ENCODE peak calls at places on chromosome 21, in seven cellular contexts. N is heart left ventricle, A is colonic mucosa, P is fibroblast of lung, C is mesendoderm, X is transverse colon, Q is iPS DF 6.9. L is an unnamed sample.
A peak's percentile ranks its signal among the peaks of the same experiment; 100 is the strongest.

GRCh38 chr21:46254208-46254975 is 25.8 kb upstream of the LSS start:
- DNase-seq in N (peak; percentile 8), A (no peak), P (no peak), C (no peak), X (no peak), Q (no peak), L (no peak)

GRCh38 chr21:33948096-33948950 is 32.7 kb upstream of the ATP5PO start:
- DNase-seq in N (peak; percentile 77), A (peak; percentile 55), P (peak; percentile 62), C (peak; percentile 98), X (peak; percentile 77), Q (peak; percentile 64), L (no peak)

GRCh38 chr21:43817157-43818086 is 28.0 kb downstream of the RRP1 start:
- DNase-seq in N (peak; percentile 62), A (no peak), P (no peak), C (no peak), X (no peak), Q (no peak), L (no peak)

GRCh38 chr21:31596055-31596454 is 63.4 kb upstream of the SOD1 start:
- DNase-seq in N (no peak), A (no peak), P (no peak), C (no peak), X (no peak), Q (no peak), L (no peak)

GRCh38 chr21:43916691-43917514 is 51.9 kb downstream of the AGPAT3 start:
- DNase-seq in N (peak; percentile 64), A (no peak), P (no peak), C (no peak), X (no peak), Q (no peak), L (no peak)

GRCh38 chr21:21740207-21740606 is 742.0 kb downstream of the NCAM2 start:
- DNase-seq in N (no peak), A (no peak), P (peak; percentile 20), C (no peak), X (no peak), Q (no peak), L (no peak)

GRCh38 chr21:40146201-40146890 is 279.1 kb downstream of the PCP4 start:
- DNase-seq in N (no peak), A (no peak), P (no peak), C (no peak), X (no peak), Q (no peak), L (no peak)

GRCh38 chr21:9839011-9839661 is 682.2 kb upstream of the TPTE start:
- DNase-seq in N (peak; percentile 78), A (no peak), P (no peak), C (no peak), X (no peak), Q (no peak), L (no peak)

GRCh38 chr21:26013964-26014363 is 156.6 kb downstream of the APP start:
- DNase-seq in N (no peak), A (no peak), P (no peak), C (no peak), X (no peak), Q (no peak), L (no peak)

GRCh38 chr21:27681841-27682240 is 715.0 kb upstream of the ADAMTS5 start:
- DNase-seq in N (no peak), A (no peak), P (peak; percentile 18), C (no peak), X (no peak), Q (no peak), L (no peak)

GRCh38 chr21:46562964-46563607 is 41.8 kb downstream of the S100B start:
- DNase-seq in N (peak; percentile 48), A (no peak), P (no peak), C (no peak), X (no peak), Q (no peak), L (no peak)

GRCh38 chr21:46518983-46519583 is 60.4 kb downstream of the DIP2A start:
- DNase-seq in N (no peak), A (no peak), P (peak; percentile 38), C (peak; percentile 18), X (no peak), Q (no peak), L (no peak)

GRCh38 chr21:25421327-25422028 is 185.8 kb downstream of the MRPL39 start:
- DNase-seq in N (no peak), A (no peak), P (peak; percentile 26), C (peak; percentile 77), X (peak; percentile 36), Q (peak; percentile 45), L (no peak)

GRCh38 chr21:30257773-30258172 is 25.0 kb downstream of the KRTAP24-1 start:
- DNase-seq in N (no peak), A (peak; percentile 30), P (no peak), C (peak; percentile 83), X (no peak), Q (peak; percentile 9), L (no peak)

GRCh38 chr21:43790053-43790524 is 712 bp downstream of the RRP1 start:
- DNase-seq in N (no peak), A (no peak), P (no peak), C (no peak), X (no peak), Q (no peak), L (peak; percentile 25)

GRCh38 chr21:23694396-23694795 is 1912.9 kb downstream of the MRPL39 start:
- DNase-seq in N (no peak), A (no peak), P (no peak), C (no peak), X (no peak), Q (no peak), L (no peak)

GRCh38 chr21:37627074-37627473 is 260.5 kb downstream of the DYRK1A start:
- DNase-seq in N (no peak), A (no peak), P (no peak), C (no peak), X (no peak), Q (no peak), L (no peak)

GRCh38 chr21:31335957-31336738 is 7.9 kb downstream of the TIAM1 start:
- DNase-seq in N (no peak), A (no peak), P (peak; percentile 97), C (no peak), X (no peak), Q (no peak), L (no peak)

GRCh38 chr21:26965567-26966359 is 1.1 kb downstream of the ADAMTS5 start:
- DNase-seq in N (peak; percentile 77), A (peak; percentile 19), P (peak; percentile 16), C (peak; percentile 90), X (peak; percentile 21), Q (no peak), L (no peak)

DNA sequence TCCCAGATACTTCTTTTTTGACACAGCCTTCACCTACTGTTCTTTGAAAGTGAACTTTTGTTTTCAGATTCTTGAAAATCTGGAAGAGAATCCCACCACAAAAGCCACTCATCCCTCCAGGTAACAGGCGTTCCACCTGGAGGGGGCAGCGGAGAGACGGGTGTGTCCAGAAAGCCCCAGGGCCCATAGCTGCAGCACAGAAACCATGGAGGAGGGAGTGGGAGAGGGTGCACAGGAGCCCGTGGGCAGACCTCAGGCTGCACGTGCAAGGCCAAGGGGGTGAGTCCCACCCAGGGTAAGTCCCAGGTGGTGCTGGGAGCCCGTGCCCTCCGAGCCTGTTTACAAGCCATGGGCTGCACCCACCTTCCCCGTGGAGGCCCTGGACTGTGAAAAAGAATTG is 86.5 kb downstream of the PSMG1 start:
- DNase-seq in N (no peak), A (no peak), P (no peak), C (peak; percentile 45), X (no peak), Q (peak; percentile 13), L (no peak)
- H3K27ac ChIP-seq in N (peak overlapping the region; percentile 48), A (no peak overlapping the region), P (no peak overlapping the region), C (no peak overlapping the region), X (peak overlapping the region; percentile 65), Q (no peak overlapping the region), L (peak overlapping the region; percentile 52)

DNA sequence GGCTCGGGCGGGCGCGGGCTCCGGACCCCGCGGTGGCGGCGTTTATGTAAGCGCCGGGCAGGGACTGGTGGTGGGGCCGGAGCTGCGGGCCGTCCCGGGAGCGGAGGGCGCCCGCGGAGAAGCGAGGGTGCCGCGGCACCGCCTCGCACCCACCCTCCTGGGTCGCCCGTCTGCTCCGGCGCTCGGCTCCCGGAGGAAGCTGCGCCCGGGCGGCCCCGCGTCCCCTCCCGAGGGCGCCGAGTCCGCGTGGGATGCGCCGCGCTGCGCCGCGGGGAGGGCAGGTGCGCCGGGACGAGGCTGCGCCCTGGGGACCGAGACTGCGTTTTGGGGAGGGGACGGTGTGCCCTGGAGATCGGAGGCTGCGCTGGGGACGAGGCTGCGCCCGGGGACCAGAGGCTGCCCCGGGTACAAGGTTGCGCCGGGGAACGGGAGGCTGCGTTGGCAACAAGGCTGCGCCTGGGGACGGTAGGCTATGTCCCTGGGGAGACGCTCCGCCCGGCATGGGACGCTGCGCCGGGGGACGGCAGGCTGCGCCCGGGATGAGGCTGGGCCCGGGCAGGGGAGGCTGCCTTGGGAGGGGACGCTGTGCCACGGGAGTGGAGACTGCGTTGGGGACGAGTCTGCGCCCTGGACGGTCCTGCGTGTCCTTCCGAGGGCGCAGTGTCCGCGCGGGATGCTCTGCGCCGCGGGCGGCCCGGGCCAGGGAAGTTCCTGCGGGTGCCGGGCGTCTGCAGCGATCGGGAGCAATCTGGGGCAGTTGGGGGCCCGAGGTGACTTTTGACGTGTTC is 632 bp downstream of the ADARB1 start:
- DNase-seq in N (no peak), A (no peak), P (peak; percentile 51), C (peak; percentile 52), X (no peak), Q (no peak), L (no peak)
- H3K27ac ChIP-seq in N (peak overlapping the region; percentile 80), A (no peak overlapping the region), P (peak overlapping the region; percentile 12), C (peak overlapping the region; percentile 28), X (peak overlapping the region; percentile 64), Q (no peak overlapping the region), L (no peak overlapping the region)

DNA sequence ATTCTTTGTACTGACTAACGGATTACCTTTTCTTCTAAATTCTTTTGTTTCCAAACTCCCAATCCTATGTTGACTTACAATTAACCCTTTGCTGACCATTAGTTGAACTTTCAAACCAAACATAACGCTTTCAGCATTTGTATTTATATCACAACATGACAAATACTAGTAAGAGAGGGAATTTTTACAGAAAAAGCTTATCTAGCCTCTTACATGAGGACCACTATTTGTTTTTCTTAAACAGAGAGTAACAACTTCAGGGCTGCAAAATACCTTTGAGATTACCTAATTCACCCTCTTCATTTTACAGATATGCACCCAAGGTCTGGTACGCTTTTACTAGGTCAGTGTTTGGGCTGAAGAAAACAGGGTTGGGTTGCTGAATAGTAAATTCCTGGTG is 45.0 kb upstream of the CXADR start:
- DNase-seq in N (no peak), A (no peak), P (peak; percentile 61), C (peak; percentile 64), X (no peak), Q (no peak), L (no peak)
- H3K27ac ChIP-seq in N (no peak overlapping the region), A (peak overlapping the region; percentile 56), P (no peak overlapping the region), C (no peak overlapping the region), X (peak overlapping the region; percentile 78), Q (no peak overlapping the region), L (no peak overlapping the region)

DNA sequence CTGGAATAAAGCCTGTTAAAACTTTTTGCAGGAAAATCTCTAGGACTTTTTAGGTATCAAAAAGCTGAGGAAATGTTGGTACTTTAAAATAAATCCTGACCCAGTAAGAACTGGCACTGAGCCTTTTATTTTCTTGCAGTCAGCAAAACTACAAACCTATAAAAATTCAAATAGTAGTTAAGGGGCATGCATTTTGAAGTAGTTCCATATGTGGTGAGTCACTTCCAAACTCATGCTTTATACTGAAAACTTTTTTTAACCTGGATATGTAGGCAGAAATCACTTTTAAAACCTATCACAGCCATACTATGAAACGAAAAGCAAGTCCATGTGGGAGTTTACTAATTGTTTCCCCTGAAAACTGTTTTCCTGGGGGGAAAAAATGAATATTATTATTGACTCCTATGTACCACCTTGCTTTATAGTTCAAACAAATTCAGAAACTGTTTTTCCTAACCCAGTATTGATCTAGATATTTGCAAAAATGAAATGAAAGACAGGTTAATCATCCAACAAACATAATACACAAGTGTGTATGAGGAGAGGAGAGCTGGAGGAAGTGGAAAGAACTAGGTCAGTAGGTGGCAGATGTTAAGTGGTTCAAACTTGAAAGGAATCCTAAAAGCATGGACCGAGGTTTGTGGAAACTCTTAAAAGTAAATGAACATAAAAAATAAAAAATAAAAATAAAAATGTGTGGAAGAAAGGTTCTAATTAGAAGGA is 30.5 kb downstream of the NRIP1 start:
- DNase-seq in N (no peak), A (no peak), P (peak; percentile 72), C (no peak), X (no peak), Q (no peak), L (no peak)
- H3K27ac ChIP-seq in N (no peak overlapping the region), A (no peak overlapping the region), P (peak overlapping the region; percentile 39), C (no peak overlapping the region), X (no peak overlapping the region), Q (no peak overlapping the region), L (no peak overlapping the region)

L was measured in substantia nigra.